ENCODE peak calls at places on chromosomes 12 and 14, in seven cellular contexts. One of them, this sample, is unnamed.

GRCh38 chr14:69479696-69480095 is 4.8 kb upstream of the PLEKHD1 start:
- DNase-seq in esophagus squamous epithelium: no peak
- DNase-seq in stomach: no peak
- DNase-seq in GM10248: no peak
- DNase-seq in right cardiac atrium: no peak
- DNase-seq in iris pigment epithelial cell: no peak
- DNase-seq in sciatic nerve: no peak
- DNase-seq in this sample: no peak

GRCh38 chr14:35821546-35822411 is 4.4 kb upstream of the BRMS1L start:
- DNase-seq in esophagus squamous epithelium: no peak
- DNase-seq in stomach: no peak
- DNase-seq in GM10248: peak
- DNase-seq in right cardiac atrium: no peak
- DNase-seq in iris pigment epithelial cell: peak
- DNase-seq in sciatic nerve: no peak
- DNase-seq in this sample: no peak

GRCh38 chr12:69698769-69699540 is at the start of gene BEST3:
- DNase-seq in esophagus squamous epithelium: no peak
- DNase-seq in stomach: no peak
- DNase-seq in GM10248: no peak
- DNase-seq in right cardiac atrium: no peak
- DNase-seq in iris pigment epithelial cell: no peak
- DNase-seq in sciatic nerve: no peak
- DNase-seq in this sample: no peak

GRCh38 chr12:77992760-77993159 is 162.1 kb downstream of the NAV3 start:
- DNase-seq in esophagus squamous epithelium: no peak
- DNase-seq in stomach: no peak
- DNase-seq in GM10248: no peak
- DNase-seq in right cardiac atrium: no peak
- DNase-seq in iris pigment epithelial cell: no peak
- DNase-seq in sciatic nerve: no peak
- DNase-seq in this sample: no peak

GRCh38 chr14:39322807-39323206 is 89.1 kb downstream of the MIA2 start:
- DNase-seq in esophagus squamous epithelium: no peak
- DNase-seq in stomach: no peak
- DNase-seq in GM10248: no peak
- DNase-seq in right cardiac atrium: no peak
- DNase-seq in iris pigment epithelial cell: peak
- DNase-seq in sciatic nerve: no peak
- DNase-seq in this sample: no peak

GRCh38 chr14:91935621-91936020 is 11.9 kb downstream of the FBLN5 start:
- DNase-seq in esophagus squamous epithelium: no peak
- DNase-seq in stomach: no peak
- DNase-seq in GM10248: no peak
- DNase-seq in right cardiac atrium: no peak
- DNase-seq in iris pigment epithelial cell: no peak
- DNase-seq in sciatic nerve: no peak
- DNase-seq in this sample: no peak

GRCh38 chr14:83133986-83134664 is 1600.5 kb upstream of the SEL1L start:
- DNase-seq in esophagus squamous epithelium: no peak
- DNase-seq in stomach: no peak
- DNase-seq in GM10248: no peak
- DNase-seq in right cardiac atrium: no peak
- DNase-seq in iris pigment epithelial cell: no peak
- DNase-seq in sciatic nerve: no peak
- DNase-seq in this sample: no peak

GRCh38 chr12:108635201-108635996 is 1.7 kb upstream of the SELPLG start:
- DNase-seq in esophagus squamous epithelium: no peak
- DNase-seq in stomach: no peak
- DNase-seq in GM10248: peak
- DNase-seq in right cardiac atrium: no peak
- DNase-seq in iris pigment epithelial cell: peak
- DNase-seq in sciatic nerve: peak
- DNase-seq in this sample: peak

GRCh38 chr12:60205500-60205899 is 609.7 kb downstream of the SLC16A7 start:
- DNase-seq in esophagus squamous epithelium: no peak
- DNase-seq in stomach: no peak
- DNase-seq in GM10248: no peak
- DNase-seq in right cardiac atrium: no peak
- DNase-seq in iris pigment epithelial cell: peak
- DNase-seq in sciatic nerve: no peak
- DNase-seq in this sample: no peak

GRCh38 chr14:87992720-87993484 is at the start of gene GALC:
- DNase-seq in esophagus squamous epithelium: peak
- DNase-seq in stomach: peak
- DNase-seq in GM10248: peak
- DNase-seq in right cardiac atrium: peak
- DNase-seq in iris pigment epithelial cell: peak
- DNase-seq in sciatic nerve: peak
- DNase-seq in this sample: peak

This sample was measured in GM12891.